ENCODE peak calls at places on chromosomes 5 and 9, in five cellular contexts. K is mammary epithelial cell, E is A673, C is OCI-LY7, I is right cardiac atrium. U is an unnamed sample. For H3K4me1, the result is how much of the 10 kb centered on the place peaks cover.

GRCh38 chr9:14312721-14313377 is 1.1 kb downstream of the NFIB start:
- DNase-seq in C (no peak), K (peak), E (no peak), I (peak), U (no peak)

GRCh38 chr9:97220894-97221477 is 86.5 kb upstream of the CCDC180 start:
- DNase-seq in C (no peak), E (no peak), K (no peak), I (no peak), U (peak)

GRCh38 chr5:31581498-31582099 is 49.5 kb downstream of the C5orf22 start:
- DNase-seq in I (no peak), K (peak), C (peak), E (peak), U (peak)

GRCh38 chr5:55172051-55172899 is 702 bp downstream of the CDC20B start:
- DNase-seq in C (peak), K (peak), I (no peak), E (peak), U (peak)

GRCh38 chr9:13758876-13759275 is 479.4 kb upstream of the MPDZ start:
- DNase-seq in K (no peak), C (no peak), I (peak), E (no peak), U (peak)

GRCh38 chr5:139752506-139753350 is 42.9 kb upstream of the PSD2 start:
- DNase-seq in K (no peak), E (peak), C (no peak), I (peak), U (no peak)

GRCh38 chr9:137297966-137298365 is 4.1 kb downstream of the NRARP start:
- DNase-seq in K (no peak), C (no peak), I (peak), E (no peak), U (no peak)

GRCh38 chr5:88396635-88397285 is 128.1 kb upstream of the TMEM161B start:
- DNase-seq in I (no peak), K (no peak), E (no peak), C (no peak), U (no peak)

GRCh38 chr9:34896112-34896511 is 62.0 kb upstream of the PHF24 start:
- DNase-seq in I (no peak), K (no peak), E (no peak), C (peak), U (no peak)

GRCh38 chr9:4596165-4596922 is 65.8 kb upstream of the PLPP6 start:
- DNase-seq in C (peak), I (no peak), K (no peak), E (no peak), U (no peak)

GRCh38 chr5:112711436-112711835 is 26.2 kb upstream of the APC start:
- DNase-seq in I (no peak), E (no peak), K (no peak), C (no peak), U (no peak)

GRCh38 chr9:77997611-77998349 is 33.8 kb downstream of the GNAQ start:
- DNase-seq in C (no peak), I (peak), K (no peak), E (peak), U (no peak)

GRCh38 chr9:96061293-96061987 is 185.9 kb downstream of the ERCC6L2 start:
- DNase-seq in C (no peak), E (peak), K (peak), I (peak), U (peak)

GRCh38 chr5:120779674-120780073 is 315.6 kb downstream of the PRR16 start:
- DNase-seq in I (no peak), E (no peak), K (no peak), C (no peak), U (no peak)

DNA sequence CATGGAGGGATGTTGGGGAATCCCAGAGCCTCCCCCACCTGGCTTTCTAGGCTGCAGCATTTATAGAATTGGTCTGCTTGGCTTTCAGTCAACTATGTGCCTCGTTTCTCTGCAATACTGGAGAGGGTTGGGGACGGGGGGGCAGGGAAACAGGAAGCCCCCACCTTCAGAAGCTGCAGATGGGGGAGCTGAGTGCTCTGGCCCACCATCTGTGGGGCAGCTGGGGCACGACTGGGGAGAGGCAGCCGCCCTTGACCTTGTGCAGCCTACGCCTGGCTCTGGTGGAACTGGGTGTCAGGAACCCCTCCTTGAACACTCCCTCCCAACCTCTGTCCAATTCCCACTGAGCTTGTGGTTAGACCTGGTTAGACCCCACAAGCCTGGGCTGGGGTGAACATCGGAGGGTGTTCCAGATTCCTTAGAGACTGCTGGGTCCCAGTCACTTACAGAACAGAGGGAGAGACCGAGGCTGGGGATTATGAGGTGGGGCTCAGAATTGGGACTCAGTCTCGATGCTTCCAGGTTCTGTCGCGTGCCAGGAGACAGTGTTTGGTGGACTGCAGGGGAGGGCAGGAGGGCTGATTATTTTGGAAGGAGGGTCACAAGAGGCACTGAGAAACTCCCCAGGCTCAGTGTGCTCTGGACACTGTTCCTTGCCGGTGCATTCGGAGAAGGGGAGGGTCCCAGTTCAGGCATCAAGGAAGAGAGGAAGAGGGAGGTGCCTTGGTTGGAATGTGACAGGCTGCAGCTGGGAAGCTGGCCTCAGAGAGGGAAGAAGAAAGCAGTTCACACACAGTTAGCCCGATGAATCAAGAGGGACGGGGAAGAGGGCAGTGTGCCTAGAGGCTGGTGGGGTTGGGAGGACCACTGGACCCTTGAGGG is 25.6 kb downstream of the COL27A1 start:
- DNase-seq in C (no peak), E (no peak), I (peak), K (no peak), U (peak)
- H3K4me1 ChIP-seq in C (under half), E (under half), I (under half), K (under half), U (under half)

GRCh38 chr9:20835364-20836286 is 151.6 kb downstream of the FOCAD start:
- DNase-seq in I (no peak), C (no peak), E (no peak), K (peak), U (peak)
- H3K27ac ChIP-seq in I (no peak), C (no peak), E (no peak), K (no peak), U (no peak)

GRCh38 chr9:89985078-89985477 is 380.3 kb downstream of the GADD45G start:
- DNase-seq in C (no peak), E (no peak), K (peak), I (no peak), U (no peak)

GRCh38 chr9:89992326-89993208 is 387.8 kb downstream of the GADD45G start:
- DNase-seq in C (no peak), E (no peak), I (no peak), K (no peak), U (no peak)

GRCh38 chr9:89991204-89991790 is 386.5 kb downstream of the GADD45G start:
- DNase-seq in I (no peak), E (no peak), C (no peak), K (peak), U (no peak)

GRCh38 chr9:89986190-89986589 is 381.4 kb downstream of the GADD45G start:
- DNase-seq in K (no peak), C (no peak), I (no peak), E (no peak), U (no peak)

DNA sequence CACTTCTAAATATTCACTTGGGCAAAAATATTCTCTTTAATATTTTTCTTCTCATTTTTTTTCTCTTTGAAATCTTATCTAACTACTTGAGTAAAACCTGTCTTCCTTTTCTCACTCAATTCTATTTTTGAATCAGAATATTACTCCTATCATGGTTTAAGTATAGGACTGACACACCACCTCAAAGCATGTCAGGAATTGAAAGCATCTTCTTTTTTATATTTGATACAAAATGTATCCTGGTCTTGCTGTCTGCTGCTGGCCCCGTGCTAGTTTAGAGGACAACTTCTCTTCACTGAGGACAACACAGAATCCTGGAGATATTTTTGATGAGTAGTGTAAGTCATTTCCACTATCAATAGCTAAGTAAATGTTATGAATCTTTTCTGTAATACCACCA is 383.6 kb downstream of the GADD45G start:
- DNase-seq in I (no peak), E (no peak), K (no peak), C (no peak), U (no peak)
- H3K4me1 ChIP-seq in I (under half), E (under half), K (under half), C (under half), U (under half)

DNA sequence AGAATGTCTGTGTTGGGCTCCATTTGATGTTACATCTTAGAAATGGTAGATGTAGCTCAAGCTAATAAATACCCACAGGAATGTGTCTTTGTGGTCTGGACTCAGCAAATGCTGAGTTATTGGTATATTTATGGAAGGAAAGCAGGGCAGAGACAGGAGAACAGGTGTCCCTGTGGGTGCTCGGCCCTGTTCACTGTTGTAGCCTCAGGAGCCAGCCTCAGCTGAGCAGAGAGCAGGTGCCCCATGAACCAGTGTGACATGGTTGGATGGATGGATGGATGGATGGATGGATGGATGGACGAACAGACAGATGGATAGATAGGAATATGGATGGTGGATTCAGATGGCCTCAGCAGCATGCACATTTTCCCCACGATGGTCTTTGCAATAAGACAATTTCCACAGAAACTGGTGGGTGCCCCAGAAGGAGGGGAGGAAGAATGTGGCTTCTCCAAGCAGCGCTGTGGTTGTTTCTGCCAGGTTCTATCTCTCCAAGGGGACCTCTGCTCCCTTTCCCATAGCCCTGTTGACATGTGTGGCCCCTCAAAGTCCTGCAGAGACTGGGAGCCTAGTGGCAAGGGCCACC is 8.2 kb upstream of the IRF1 start:
- DNase-seq in C (no peak), I (no peak), K (no peak), E (no peak), U (no peak)
- H3K27ac ChIP-seq in C (no peak), I (no peak), K (peak), E (no peak), U (no peak)

GRCh38 chr9:94128580-94128979 is 44.3 kb downstream of the PTPDC1 start:
- DNase-seq in C (no peak), I (no peak), E (no peak), K (no peak), U (no peak)
- H3K4me1 ChIP-seq in C (under half), I (under half), E (under half), K (under half), U (under half)

DNA sequence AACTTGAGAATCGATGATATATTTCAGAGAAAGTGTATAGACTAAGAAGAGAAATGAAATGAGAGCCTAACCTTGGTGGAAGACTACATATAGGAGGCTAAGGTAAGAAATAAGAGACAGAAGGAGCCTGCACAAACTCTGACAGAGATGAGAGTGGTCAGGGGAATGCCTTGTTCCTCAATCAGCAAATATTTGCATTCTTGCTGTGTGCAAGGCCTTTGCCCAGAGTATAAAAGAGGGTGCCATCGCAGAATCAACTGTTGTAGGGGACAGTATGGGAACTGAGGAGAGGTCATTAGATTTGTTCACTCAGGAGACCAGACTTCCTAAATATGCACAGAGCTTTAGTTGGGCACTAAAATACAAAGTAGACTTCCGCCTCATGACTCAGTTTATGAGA is 137.2 kb downstream of the ATG10 start:
- DNase-seq in K (no peak), E (no peak), I (no peak), C (no peak), U (no peak)
- H3K27ac ChIP-seq in K (no peak), E (no peak), I (no peak), C (no peak), U (no peak)

U was measured in cardiac muscle cell.